ENCODE peak calls at places on chromosomes 5 and 9, in nine cellular contexts. V is stimulated activated CD4-positive, alpha-beta T cell treated with anti-CD3 and anti-CD28 coated beads, Interleukin-12 subunit alpha, Interleukin-12 subunit beta, amount 100 ng/mL, for 4 hours; X is NCI-H1105; W is astrocyte; L is fibroblast of the aortic adventitia; T is activated CD4-positive, alpha-beta memory T cell treated with anti-CD3 and anti-CD28 coated beads, Interleukin-2, amount 10 ng/mL, durations not matched to agents 7 days and 5 days; E is cardiac fibroblast; R is AG10803; C is activated T-cell treated with anti-CD3 and anti-CD28 coated beads, Interleukin-2, amount 50 U/mL, for 72 hours. I is an unnamed sample.

GRCh38 chr5:114447084-114447773 is 85.4 kb downstream of the KCNN2 start:
- DNase-seq in V (no peak), X (no peak), W (no peak), L (no peak), T (no peak), E (no peak), R (no peak), C (no peak), I (peak)

GRCh38 chr5:148060881-148061280 is 2.9 kb upstream of the SPINK5 start:
- DNase-seq in V (no peak), X (no peak), W (no peak), L (no peak), T (no peak), E (no peak), R (no peak), C (no peak), I (no peak)

GRCh38 chr9:69078581-69078980 is 43.0 kb downstream of the FXN start:
- DNase-seq in V (no peak), X (no peak), W (no peak), L (peak), T (no peak), E (peak), R (peak), C (no peak), I (no peak)

GRCh38 chr5:172280937-172281336 is 2.6 kb downstream of the UBTD2 start:
- DNase-seq in V (no peak), X (no peak), W (peak), L (peak), T (no peak), E (peak), R (peak), C (no peak), I (no peak)

GRCh38 chr5:82045526-82046267 is 73.9 kb downstream of the ATG10 start:
- DNase-seq in V (no peak), X (no peak), W (peak), L (peak), T (no peak), E (peak), R (peak), C (no peak), I (peak)

GRCh38 chr9:135397142-135397541 is 82.4 kb upstream of the PPP1R26 start:
- DNase-seq in V (no peak), X (no peak), W (no peak), L (no peak), T (no peak), E (no peak), R (no peak), C (no peak), I (no peak)

GRCh38 chr9:5191983-5192382 is 6.5 kb upstream of the INSL6 start:
- DNase-seq in V (no peak), X (no peak), W (no peak), L (no peak), T (no peak), E (no peak), R (no peak), C (no peak), I (no peak)

GRCh38 chr9:134403682-134404301 is 77.5 kb downstream of the RXRA start:
- DNase-seq in V (no peak), X (no peak), W (peak), L (peak), T (peak), E (peak), R (peak), C (peak), I (peak)

GRCh38 chr5:119036101-119036762 is 34.7 kb upstream of the DMXL1 start:
- DNase-seq in V (no peak), X (no peak), W (peak), L (peak), T (no peak), E (peak), R (peak), C (no peak), I (peak)

GRCh38 chr9:34123682-34124081 is 2.8 kb downstream of the DCAF12 start:
- DNase-seq in V (no peak), X (no peak), W (no peak), L (no peak), T (peak), E (no peak), R (no peak), C (no peak), I (no peak)

GRCh38 chr5:79742549-79743136 is 53.0 kb downstream of the CMYA5 start:
- DNase-seq in V (no peak), X (no peak), W (no peak), L (no peak), T (no peak), E (no peak), R (no peak), C (no peak), I (no peak)

GRCh38 chr9:127158995-127159801 is 36.8 kb upstream of the ANGPTL2 start:
- DNase-seq in V (no peak), X (no peak), W (peak), L (peak), T (peak), E (peak), R (peak), C (no peak), I (peak)

GRCh38 chr9:120830151-120830550 is 12.6 kb downstream of the PSMD5 start:
- DNase-seq in V (no peak), X (no peak), W (no peak), L (peak), T (no peak), E (no peak), R (no peak), C (no peak), I (no peak)

GRCh38 chr9:94672811-94673487 is 33.6 kb upstream of the FBP1 start:
- DNase-seq in V (no peak), X (no peak), W (peak), L (peak), T (no peak), E (peak), R (peak), C (no peak), I (peak)

GRCh38 chr9:135051316-135052038 is 36.0 kb upstream of the OLFM1 start:
- DNase-seq in V (no peak), X (no peak), W (no peak), L (no peak), T (no peak), E (no peak), R (no peak), C (no peak), I (no peak)

GRCh38 chr5:132365213-132365612 is 4.3 kb upstream of the SLC22A5 start:
- DNase-seq in V (no peak), X (no peak), W (peak), L (peak), T (no peak), E (peak), R (peak), C (no peak), I (peak)

GRCh38 chr9:95080961-95081658 is 236.4 kb downstream of the FANCC start:
- DNase-seq in V (no peak), X (no peak), W (no peak), L (no peak), T (no peak), E (no peak), R (no peak), C (no peak), I (no peak)

GRCh38 chr9:120852240-120853018 is 9.7 kb upstream of the PSMD5 start:
- DNase-seq in V (no peak), X (no peak), W (peak), L (no peak), T (no peak), E (no peak), R (no peak), C (no peak), I (peak)

GRCh38 chr9:104388071-104388470 is 116.0 kb upstream of the OR13F1 start:
- DNase-seq in V (no peak), X (no peak), W (no peak), L (no peak), T (no peak), E (no peak), R (no peak), C (no peak), I (no peak)

GRCh38 chr5:96868603-96869371 is 7.5 kb upstream of the ERAP2 start:
- DNase-seq in V (no peak), X (no peak), W (peak), L (peak), T (no peak), E (peak), R (peak), C (peak), I (peak)

GRCh38 chr9:90326219-90326618 is 316.4 kb downstream of the DIRAS2 start:
- DNase-seq in V (no peak), X (no peak), W (peak), L (peak), T (no peak), E (peak), R (peak), C (no peak), I (peak)

GRCh38 chr5:152164860-152165259 is 240.2 kb upstream of the GLRA1 start:
- DNase-seq in V (no peak), X (no peak), W (no peak), L (no peak), T (no peak), E (no peak), R (no peak), C (no peak), I (no peak)

GRCh38 chr5:113489299-113489698 is 1.0 kb upstream of the MCC start:
- DNase-seq in V (no peak), X (no peak), W (peak), L (peak), T (peak), E (peak), R (peak), C (no peak), I (peak)

GRCh38 chr5:124655943-124656459 is 90.4 kb downstream of the ZNF608 start:
- DNase-seq in V (no peak), X (peak), W (peak), L (peak), T (no peak), E (peak), R (peak), C (no peak), I (peak)

GRCh38 chr9:94301577-94301976 is 26.9 kb downstream of the NUTM2F start:
- DNase-seq in V (no peak), X (no peak), W (no peak), L (no peak), T (no peak), E (no peak), R (no peak), C (no peak), I (no peak)

GRCh38 chr5:60026174-60026573 is 132.6 kb upstream of the PDE4D start:
- DNase-seq in V (no peak), X (no peak), W (peak), L (peak), T (no peak), E (no peak), R (peak), C (no peak), I (peak)

GRCh38 chr5:78586251-78586650 is 62.3 kb downstream of the LHFPL2 start:
- DNase-seq in V (no peak), X (no peak), W (peak), L (peak), T (no peak), E (peak), R (peak), C (peak), I (peak)

GRCh38 chr5:144202072-144202471 is 31.4 kb downstream of the KCTD16 start:
- DNase-seq in V (no peak), X (no peak), W (peak), L (peak), T (no peak), E (peak), R (peak), C (no peak), I (peak)

GRCh38 chr9:98226968-98227367 is 28.5 kb downstream of the TBC1D2 start:
- DNase-seq in V (no peak), X (no peak), W (no peak), L (no peak), T (no peak), E (no peak), R (no peak), C (no peak), I (no peak)